ENCODE peak calls at places on chromosomes 11 and 22, in nine cellular contexts. G is prostate gland, M is GM12878, X is sigmoid colon, I is stomach, O is endothelial cell of umbilical vein, N is H1, L is spleen, C is suprapubic skin. W is an unnamed sample. For H3K4me1, the result is how much of the 10 kb centered on the place peaks cover.

GRCh38 chr22:46267431-46268279 is at the start of gene TTC38:
- DNase-seq in G (peak), M (no peak), X (peak), I (peak), O (peak), N (peak), L (peak), C (peak), W (peak)

GRCh38 chr22:39900306-39901227 is at the start of gene GRAP2:
- DNase-seq in G (no peak), M (peak), X (no peak), I (no peak), O (no peak), N (no peak), L (no peak), C (no peak), W (no peak)

GRCh38 chr11:65785329-65786007 is 1.4 kb upstream of the OVOL1 start:
- DNase-seq in G (no peak), M (no peak), X (no peak), I (no peak), O (no peak), N (no peak), L (no peak), C (peak), W (no peak)

GRCh38 chr11:111417766-111418435 is 38.8 kb upstream of the POU2AF1 start:
- DNase-seq in G (peak), M (peak), X (peak), I (no peak), O (peak), N (no peak), L (peak), C (no peak), W (no peak)

GRCh38 chr11:48014917-48015316 is 34.6 kb downstream of the PTPRJ start:
- DNase-seq in G (no peak), M (no peak), X (no peak), I (no peak), O (no peak), N (no peak), L (no peak), C (no peak), W (no peak)

GRCh38 chr11:11288972-11289616 is 64.0 kb downstream of the CSNK2A3 start:
- DNase-seq in G (no peak), M (no peak), X (peak), I (no peak), O (no peak), N (no peak), L (no peak), C (peak), W (no peak)

GRCh38 chr22:47437110-47437509 is 674.7 kb downstream of the TBC1D22A start:
- DNase-seq in G (no peak), M (no peak), X (no peak), I (no peak), O (no peak), N (no peak), L (no peak), C (no peak), W (no peak)

GRCh38 chr11:9802291-9802861 is 138.5 kb downstream of the SWAP70 start:
- DNase-seq in G (peak), M (no peak), X (no peak), I (no peak), O (no peak), N (no peak), L (no peak), C (no peak), W (no peak)

GRCh38 chr11:65766535-65766934 is 14.2 kb downstream of the AP5B1 start:
- DNase-seq in G (no peak), M (no peak), X (no peak), I (no peak), O (no peak), N (no peak), L (no peak), C (no peak), W (no peak)

GRCh38 chr11:60905551-60906113 is 753 bp downstream of the PRPF19 start:
- DNase-seq in G (peak), M (no peak), X (peak), I (no peak), O (peak), N (no peak), L (peak), C (no peak), W (no peak)

GRCh38 chr11:19243143-19243542 is 2.4 kb upstream of the E2F8 start:
- DNase-seq in G (no peak), M (no peak), X (no peak), I (no peak), O (no peak), N (no peak), L (no peak), C (no peak), W (no peak)

GRCh38 chr22:24323695-24324094 is 53.1 kb downstream of the SPECC1L start:
- DNase-seq in G (no peak), M (no peak), X (no peak), I (no peak), O (peak), N (no peak), L (no peak), C (no peak), W (no peak)

GRCh38 chr11:19843106-19843505 is 130.5 kb downstream of the NAV2 start:
- DNase-seq in G (no peak), M (no peak), X (no peak), I (no peak), O (no peak), N (no peak), L (no peak), C (no peak), W (no peak)

GRCh38 chr11:107953506-107953905 is 25.3 kb downstream of the RAB39A start:
- DNase-seq in G (no peak), M (no peak), X (no peak), I (no peak), O (no peak), N (no peak), L (no peak), C (no peak), W (no peak)

GRCh38 chr22:35892192-35892591 is 136.4 kb downstream of the RBFOX2 start:
- DNase-seq in G (no peak), M (no peak), X (no peak), I (no peak), O (peak), N (no peak), L (no peak), C (no peak), W (no peak)

GRCh38 chr11:80638296-80638695 is 1197.5 kb upstream of the TENM4 start:
- DNase-seq in G (no peak), M (no peak), X (no peak), I (no peak), O (no peak), N (no peak), L (no peak), C (no peak), W (no peak)

GRCh38 chr11:3824714-3825472 is 15.9 kb downstream of the RHOG start:
- DNase-seq in G (no peak), M (no peak), X (peak), I (peak), O (peak), N (peak), L (peak), C (no peak), W (no peak)

GRCh38 chr11:59728913-59729312 is 15.3 kb upstream of the OR10V1 start:
- DNase-seq in G (no peak), M (no peak), X (no peak), I (no peak), O (no peak), N (no peak), L (peak), C (no peak), W (no peak)

GRCh38 chr22:24430431-24431308 is 3.3 kb downstream of the ADORA2A start:
- DNase-seq in G (no peak), M (no peak), X (peak), I (no peak), O (no peak), N (no peak), L (peak), C (peak), W (no peak)

GRCh38 chr22:20550057-20550817 is 42.8 kb downstream of the MED15 start:
- DNase-seq in G (no peak), M (no peak), X (peak), I (no peak), O (no peak), N (no peak), L (peak), C (peak), W (no peak)
- H3K4me1 ChIP-seq in G (under half), M (under half), X (half or more), I (half or more), O (half or more), N (under half), L (half or more), C (half or more), W (under half)

DNA sequence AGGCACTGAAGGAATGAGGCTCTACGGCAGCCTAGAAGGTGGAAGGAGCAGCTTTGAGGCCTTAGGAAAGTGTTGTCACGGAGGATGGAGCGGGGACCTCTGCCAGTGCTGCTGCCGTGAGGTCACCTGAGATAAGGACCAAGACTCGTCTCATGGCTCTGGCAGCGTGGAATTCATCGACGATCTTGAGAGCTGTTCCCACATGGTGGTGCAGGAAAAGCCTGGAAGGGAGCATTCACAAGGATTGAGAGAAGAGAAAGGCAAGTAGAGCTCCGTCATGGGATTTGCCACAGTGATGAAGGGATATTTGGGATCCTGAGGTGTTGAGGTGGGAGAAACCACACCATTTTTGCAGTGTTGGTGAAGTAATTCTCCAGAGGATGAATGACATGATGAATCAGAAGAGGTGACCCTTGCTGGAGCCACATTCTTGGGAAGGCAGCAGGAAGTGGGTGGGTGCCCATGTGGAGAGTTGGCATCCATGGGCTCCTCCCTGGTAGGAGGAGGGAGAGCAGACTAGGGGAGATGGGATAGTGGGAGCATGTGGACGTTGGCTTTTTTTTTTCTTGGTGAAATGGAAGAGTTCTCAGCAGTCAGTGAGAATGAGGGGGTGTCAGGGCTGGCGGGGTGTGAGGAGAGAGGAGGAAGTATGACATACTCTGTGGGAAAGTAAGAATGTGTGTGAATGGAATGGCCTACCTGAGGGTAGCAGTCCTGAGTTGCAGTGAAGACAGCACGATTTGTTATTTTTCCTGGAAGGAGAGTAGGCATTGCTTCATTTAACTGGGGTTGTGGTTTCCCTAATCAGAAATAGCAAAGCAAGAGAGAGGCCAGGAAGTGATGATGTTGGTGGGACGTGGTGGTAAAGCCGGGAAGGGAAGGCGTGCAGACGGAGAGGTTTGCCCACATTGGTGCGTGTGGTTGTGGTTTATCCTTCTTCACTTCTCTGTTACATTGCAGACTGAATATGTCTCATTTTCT is 11.1 kb downstream of the PPP6R3 start:
- DNase-seq in G (no peak), M (peak), X (no peak), I (no peak), O (no peak), N (peak), L (peak), C (no peak), W (no peak)
- TF ChIP-seq POLR2AphosphoS5 in G (no peak), M (no peak), X (no peak), I (no peak), O (no peak), N (no peak), L (peak), C (no peak), W (peak)

DNA sequence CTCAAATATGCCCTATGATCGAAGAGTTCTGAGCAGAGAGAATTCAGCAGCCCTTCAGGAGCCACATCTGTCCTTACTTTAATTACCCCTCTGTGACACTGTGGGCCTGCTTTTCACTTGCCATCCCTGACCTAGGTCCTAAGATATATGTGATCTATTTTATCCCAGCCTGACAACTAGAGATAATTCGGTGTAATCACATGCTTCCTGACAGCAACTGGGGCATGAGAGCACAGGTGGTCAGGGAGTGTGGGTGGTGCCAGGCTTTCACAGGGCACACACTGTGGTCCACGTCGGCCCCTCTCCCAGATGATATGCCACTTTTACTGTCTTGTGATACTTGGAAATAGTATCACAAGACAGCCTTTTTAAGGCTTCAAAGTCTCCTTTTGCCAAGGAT is 3.9 kb downstream of the TUBA8 start:
- DNase-seq in G (no peak), M (no peak), X (no peak), I (no peak), O (no peak), N (no peak), L (peak), C (no peak), W (no peak)
- H3K4me3 ChIP-seq in G (no peak), M (no peak), X (no peak), I (no peak), O (no peak), N (no peak), L (no peak), C (no peak), W (no peak)

DNA sequence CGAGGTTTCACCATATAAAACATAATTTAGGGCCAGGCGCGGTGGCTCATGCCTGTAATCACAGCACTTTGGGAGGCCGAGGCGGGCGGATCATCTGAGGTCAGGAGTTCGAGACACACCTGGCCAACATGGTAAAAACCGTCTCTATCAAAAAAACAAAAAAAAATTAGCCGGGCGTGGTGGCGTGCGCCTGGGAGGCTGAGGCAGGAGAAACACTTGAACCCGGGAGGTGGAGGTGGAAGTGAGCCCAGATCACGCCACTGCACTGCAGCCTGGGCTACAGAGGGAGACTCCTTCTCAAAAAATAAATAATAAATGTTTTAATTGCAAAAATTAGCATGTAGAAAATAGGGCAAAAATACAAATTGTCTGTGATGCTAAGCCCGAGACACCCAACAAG is 993 bp upstream of the SFI1 start:
- DNase-seq in G (no peak), M (no peak), X (no peak), I (no peak), O (no peak), N (no peak), L (no peak), C (no peak), W (no peak)
- H3K4me1 ChIP-seq in G (under half), M (under half), X (under half), I (under half), O (under half), N (under half), L (under half), C (under half), W (under half)

GRCh38 chr11:118412921-118413320 is 11.5 kb downstream of the ATP5MG start:
- DNase-seq in G (no peak), M (no peak), X (no peak), I (no peak), O (no peak), N (no peak), L (no peak), C (no peak), W (no peak)

GRCh38 chr11:118410055-118410745 is 8.8 kb downstream of the ATP5MG start:
- DNase-seq in G (no peak), M (peak), X (no peak), I (no peak), O (no peak), N (no peak), L (no peak), C (no peak), W (no peak)

GRCh38 chr11:118415051-118415738 is 13.8 kb downstream of the ATP5MG start:
- DNase-seq in G (no peak), M (no peak), X (no peak), I (no peak), O (no peak), N (no peak), L (no peak), C (no peak), W (no peak)

GRCh38 chr11:118415739-118416068 is 14.3 kb downstream of the ATP5MG start:
- DNase-seq in G (peak), M (no peak), X (peak), I (peak), O (peak), N (peak), L (no peak), C (no peak), W (no peak)

DNA sequence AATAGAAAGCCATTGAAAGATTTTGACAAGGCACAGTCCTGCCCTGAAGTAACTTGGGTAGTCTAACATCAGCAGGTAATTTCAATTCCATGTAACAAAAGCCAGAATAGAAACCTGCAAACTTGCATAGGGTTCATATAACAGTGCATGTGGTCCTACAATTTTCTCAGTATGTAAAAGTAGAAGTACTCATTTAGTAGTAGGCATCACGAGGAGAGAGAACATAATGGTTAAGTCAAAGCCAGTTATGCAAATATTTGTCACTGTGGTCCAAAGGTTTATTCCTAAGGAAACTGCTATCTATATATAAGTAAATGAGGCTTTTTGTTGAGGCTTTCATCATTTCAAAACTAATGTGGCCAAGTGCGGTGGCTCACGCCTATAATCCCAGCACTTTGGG is 10.1 kb downstream of the ATP5MG start:
- DNase-seq in G (no peak), M (no peak), X (no peak), I (no peak), O (no peak), N (no peak), L (no peak), C (no peak), W (no peak)
- TF ChIP-seq POLR2AphosphoS5 in G (no peak), M (no peak), X (no peak), I (no peak), O (no peak), N (no peak), L (no peak), C (no peak), W (no peak)

GRCh38 chr22:41947181-41948080 is 479 bp upstream of the CENPM start:
- DNase-seq in G (no peak), M (no peak), X (no peak), I (no peak), O (no peak), N (no peak), L (no peak), C (no peak), W (no peak)
- H3K4me3 ChIP-seq in G (peak), M (peak), X (peak), I (peak), O (peak), N (peak), L (peak), C (peak), W (peak)

GRCh38 chr11:78791254-78791653 is 216.6 kb upstream of the NARS2 start:
- DNase-seq in G (no peak), M (no peak), X (no peak), I (no peak), O (no peak), N (no peak), L (no peak), C (no peak), W (no peak)
- H3K4me1 ChIP-seq in G (under half), M (under half), X (under half), I (under half), O (under half), N (under half), L (under half), C (under half), W (under half)

DNA sequence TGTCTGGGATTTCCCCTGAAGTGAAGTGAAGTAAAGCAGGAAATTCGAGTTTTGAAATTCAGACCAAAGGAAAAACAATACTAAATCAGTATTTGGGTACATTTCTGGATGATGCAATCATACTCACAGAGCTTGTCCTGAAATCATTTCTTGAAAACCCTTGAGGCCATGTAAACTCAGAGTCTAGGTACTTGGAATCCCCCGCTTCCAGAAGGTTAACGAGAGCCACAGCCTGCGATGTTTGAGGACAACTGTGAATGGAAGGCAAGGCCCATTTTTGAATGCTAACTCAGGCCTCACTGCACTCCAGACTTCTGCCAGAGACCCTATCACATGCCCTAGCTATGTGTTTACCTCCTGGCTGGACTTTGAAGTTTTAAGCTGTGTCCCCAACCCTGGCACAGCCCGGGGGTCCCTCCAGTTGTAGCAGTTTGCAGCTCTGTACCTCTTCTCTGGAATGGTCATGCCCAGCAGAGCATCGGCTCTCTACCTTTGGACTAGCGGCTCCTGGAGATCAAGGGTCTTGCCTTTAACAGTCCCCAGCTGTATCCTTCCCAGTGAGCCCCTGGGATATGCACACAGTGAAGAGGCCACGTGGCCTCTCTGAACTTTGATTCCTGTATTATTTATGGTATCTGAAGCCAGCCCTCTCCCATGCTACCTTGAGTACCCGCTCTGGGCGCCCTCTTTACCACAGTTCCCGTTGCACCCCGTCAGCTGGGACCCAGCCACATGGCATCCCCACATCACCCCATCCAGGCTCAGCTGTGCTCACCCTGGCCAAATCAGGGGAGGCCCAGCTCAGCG is 5.6 kb upstream of the FTH1 start:
- DNase-seq in G (peak), M (no peak), X (no peak), I (no peak), O (peak), N (no peak), L (peak), C (peak), W (peak)
- TF ChIP-seq POLR2AphosphoS5 in G (peak), M (no peak), X (peak), I (peak), O (no peak), N (no peak), L (peak), C (peak), W (no peak)

W was measured in breast epithelium.